ENCODE peak calls at places on chromosomes 4 and X, in nine cellular contexts. One of them, this sample, is unnamed.
A peak's percentile ranks its signal among the peaks of the same experiment; 100 is the strongest.

GRCh38 chr4:22235798-22236197 is 280.1 kb downstream of the ADGRA3 start:
- DNase-seq in IMR-90: no peak
- DNase-seq in CD8-positive, alpha-beta memory T cell: no peak
- DNase-seq in suprapubic skin: no peak
- DNase-seq in neural progenitor cell: peak; percentile 11
- DNase-seq in neuronal stem cell: no peak
- DNase-seq in aorta: no peak
- DNase-seq in GM23248: no peak
- DNase-seq in hepatocyte: no peak
- DNase-seq in this sample: no peak

GRCh38 chr4:54315561-54315960 is 86.5 kb downstream of the PDGFRA start:
- DNase-seq in neuronal stem cell: no peak
- DNase-seq in suprapubic skin: no peak
- DNase-seq in neural progenitor cell: no peak
- DNase-seq in GM23248: no peak
- DNase-seq in hepatocyte: no peak
- DNase-seq in CD8-positive, alpha-beta memory T cell: no peak
- DNase-seq in IMR-90: no peak
- DNase-seq in aorta: no peak
- DNase-seq in this sample: no peak

GRCh38 chr4:184267673-184268573 is 50.2 kb upstream of the ENPP6 start:
- DNase-seq in GM23248: peak; percentile 94
- DNase-seq in hepatocyte: peak; percentile 30
- DNase-seq in CD8-positive, alpha-beta memory T cell: peak; percentile 33
- DNase-seq in neuronal stem cell: no peak
- DNase-seq in aorta: no peak
- DNase-seq in neural progenitor cell: no peak
- DNase-seq in IMR-90: peak; percentile 97
- DNase-seq in suprapubic skin: no peak
- DNase-seq in this sample: peak; percentile 47

GRCh38 chr4:184534511-184535391 is 60.4 kb upstream of the IRF2 start:
- DNase-seq in neural progenitor cell: no peak
- DNase-seq in GM23248: peak; percentile 86
- DNase-seq in CD8-positive, alpha-beta memory T cell: no peak
- DNase-seq in IMR-90: peak; percentile 67
- DNase-seq in hepatocyte: peak; percentile 29
- DNase-seq in aorta: no peak
- DNase-seq in neuronal stem cell: no peak
- DNase-seq in suprapubic skin: no peak
- DNase-seq in this sample: no peak

GRCh38 chr4:87465739-87466366 is 43.5 kb downstream of the NUDT9 start:
- DNase-seq in GM23248: peak; percentile 70
- DNase-seq in IMR-90: peak; percentile 69
- DNase-seq in hepatocyte: peak; percentile 55
- DNase-seq in suprapubic skin: no peak
- DNase-seq in aorta: no peak
- DNase-seq in CD8-positive, alpha-beta memory T cell: no peak
- DNase-seq in neural progenitor cell: peak; percentile 47
- DNase-seq in neuronal stem cell: peak; percentile 17
- DNase-seq in this sample: no peak

GRCh38 chr4:74319506-74319905 is 11.2 kb downstream of the EPGN start:
- DNase-seq in suprapubic skin: no peak
- DNase-seq in aorta: no peak
- DNase-seq in IMR-90: peak; percentile 34
- DNase-seq in hepatocyte: no peak
- DNase-seq in CD8-positive, alpha-beta memory T cell: no peak
- DNase-seq in GM23248: no peak
- DNase-seq in neuronal stem cell: no peak
- DNase-seq in neural progenitor cell: no peak
- DNase-seq in this sample: no peak

GRCh38 chrX:19602866-19603620 is 87.7 kb upstream of the MAP3K15 start:
- DNase-seq in neural progenitor cell: no peak
- DNase-seq in neuronal stem cell: no peak
- DNase-seq in aorta: no peak
- DNase-seq in CD8-positive, alpha-beta memory T cell: no peak
- DNase-seq in GM23248: peak; percentile 88
- DNase-seq in hepatocyte: no peak
- DNase-seq in IMR-90: peak; percentile 82
- DNase-seq in suprapubic skin: no peak
- DNase-seq in this sample: no peak

GRCh38 chr4:187501731-187502130 is 493.8 kb upstream of the ZFP42 start:
- DNase-seq in neural progenitor cell: no peak
- DNase-seq in hepatocyte: no peak
- DNase-seq in suprapubic skin: no peak
- DNase-seq in CD8-positive, alpha-beta memory T cell: no peak
- DNase-seq in IMR-90: no peak
- DNase-seq in aorta: no peak
- DNase-seq in GM23248: no peak
- DNase-seq in neuronal stem cell: no peak
- DNase-seq in this sample: no peak

GRCh38 chr4:166482755-166483154 is 609.7 kb downstream of the TLL1 start:
- DNase-seq in hepatocyte: no peak
- DNase-seq in IMR-90: no peak
- DNase-seq in neuronal stem cell: no peak
- DNase-seq in aorta: no peak
- DNase-seq in GM23248: no peak
- DNase-seq in CD8-positive, alpha-beta memory T cell: no peak
- DNase-seq in neural progenitor cell: no peak
- DNase-seq in suprapubic skin: no peak
- DNase-seq in this sample: no peak

GRCh38 chrX:103586659-103587058 is 1.3 kb downstream of the TCEAL4 start:
- DNase-seq in neural progenitor cell: no peak
- DNase-seq in GM23248: no peak
- DNase-seq in neuronal stem cell: no peak
- DNase-seq in hepatocyte: no peak
- DNase-seq in IMR-90: no peak
- DNase-seq in suprapubic skin: no peak
- DNase-seq in CD8-positive, alpha-beta memory T cell: no peak
- DNase-seq in aorta: no peak
- DNase-seq in this sample: no peak
- H3K4me3 ChIP-seq in neural progenitor cell: peak overlapping the region; percentile 76
- H3K4me3 ChIP-seq in GM23248: peak overlapping the region; percentile 80
- H3K4me3 ChIP-seq in neuronal stem cell: peak overlapping the region; percentile 56
- H3K4me3 ChIP-seq in hepatocyte: no peak overlapping the region
- H3K4me3 ChIP-seq in IMR-90: peak overlapping the region; percentile 100
- H3K4me3 ChIP-seq in suprapubic skin: peak overlapping the region; percentile 69
- H3K4me3 ChIP-seq in CD8-positive, alpha-beta memory T cell: no peak overlapping the region
- H3K4me3 ChIP-seq in aorta: peak overlapping the region; percentile 35
- H3K4me3 ChIP-seq in this sample: peak overlapping the region; percentile 85

DNA sequence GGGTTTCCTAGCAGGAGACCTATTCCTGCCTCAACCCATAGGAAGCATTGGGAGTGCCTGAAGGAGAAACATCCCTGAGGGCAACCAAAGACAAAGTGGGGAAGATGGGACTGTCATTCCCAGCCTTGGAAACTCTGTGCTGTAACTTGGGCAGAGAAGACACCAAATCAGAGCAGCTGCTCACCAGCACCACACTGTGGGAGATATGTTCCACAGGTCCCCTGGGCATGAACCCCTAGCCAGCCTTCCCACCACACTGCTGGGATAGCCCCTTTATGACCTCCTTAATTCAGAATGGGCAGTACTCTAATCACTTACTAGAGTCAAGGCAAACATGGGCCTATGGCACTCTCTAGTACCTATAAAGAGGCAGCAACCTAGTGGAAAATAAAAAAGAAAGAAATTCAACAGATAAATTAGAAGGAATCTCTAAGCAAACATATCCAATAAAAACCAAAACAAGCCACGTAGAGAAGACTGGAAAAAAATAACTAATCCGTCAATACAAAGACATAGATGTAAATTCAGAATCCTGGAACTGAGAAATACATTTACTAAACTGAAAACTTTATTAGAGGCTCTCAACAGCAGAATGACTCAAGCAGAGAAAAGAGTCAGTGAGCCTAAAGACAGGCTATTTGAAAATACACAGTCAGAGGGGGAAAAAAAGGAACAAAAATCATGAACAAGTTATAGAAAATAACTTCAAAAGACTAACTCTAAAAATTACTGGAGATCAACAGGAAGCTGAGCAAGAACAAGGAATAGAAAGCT is 878.4 kb upstream of the FRG1 start:
- DNase-seq in hepatocyte: no peak
- DNase-seq in suprapubic skin: no peak
- DNase-seq in GM23248: no peak
- DNase-seq in IMR-90: no peak
- DNase-seq in CD8-positive, alpha-beta memory T cell: no peak
- DNase-seq in aorta: no peak
- DNase-seq in neuronal stem cell: no peak
- DNase-seq in neural progenitor cell: no peak
- DNase-seq in this sample: peak; percentile 58
- H3K4me3 ChIP-seq in hepatocyte: no peak overlapping the region
- H3K4me3 ChIP-seq in suprapubic skin: no peak overlapping the region
- H3K4me3 ChIP-seq in GM23248: no peak overlapping the region
- H3K4me3 ChIP-seq in IMR-90: no peak overlapping the region
- H3K4me3 ChIP-seq in CD8-positive, alpha-beta memory T cell: no peak overlapping the region
- H3K4me3 ChIP-seq in aorta: no peak overlapping the region
- H3K4me3 ChIP-seq in neuronal stem cell: no peak overlapping the region
- H3K4me3 ChIP-seq in neural progenitor cell: no peak overlapping the region
- H3K4me3 ChIP-seq in this sample: no peak overlapping the region

GRCh38 chrX:109841869-109842579 is 109.0 kb upstream of the ACSL4 start:
- DNase-seq in hepatocyte: no peak
- DNase-seq in neuronal stem cell: no peak
- DNase-seq in CD8-positive, alpha-beta memory T cell: no peak
- DNase-seq in neural progenitor cell: no peak
- DNase-seq in suprapubic skin: no peak
- DNase-seq in aorta: no peak
- DNase-seq in IMR-90: peak; percentile 64
- DNase-seq in GM23248: peak; percentile 41
- DNase-seq in this sample: no peak

GRCh38 chrX:109839694-109840358 is 106.8 kb upstream of the ACSL4 start:
- DNase-seq in CD8-positive, alpha-beta memory T cell: no peak
- DNase-seq in neuronal stem cell: no peak
- DNase-seq in GM23248: peak; percentile 25
- DNase-seq in IMR-90: no peak
- DNase-seq in suprapubic skin: peak; percentile 57
- DNase-seq in hepatocyte: peak; percentile 20
- DNase-seq in neural progenitor cell: peak; percentile 52
- DNase-seq in aorta: no peak
- DNase-seq in this sample: peak; percentile 77

GRCh38 chrX:109842611-109843010 is 109.6 kb upstream of the ACSL4 start:
- DNase-seq in neuronal stem cell: no peak
- DNase-seq in hepatocyte: no peak
- DNase-seq in IMR-90: no peak
- DNase-seq in neural progenitor cell: no peak
- DNase-seq in suprapubic skin: no peak
- DNase-seq in aorta: no peak
- DNase-seq in GM23248: no peak
- DNase-seq in CD8-positive, alpha-beta memory T cell: no peak
- DNase-seq in this sample: no peak

GRCh38 chrX:109841257-109841656 is 108.2 kb upstream of the ACSL4 start:
- DNase-seq in aorta: no peak
- DNase-seq in hepatocyte: no peak
- DNase-seq in neuronal stem cell: no peak
- DNase-seq in neural progenitor cell: no peak
- DNase-seq in CD8-positive, alpha-beta memory T cell: no peak
- DNase-seq in GM23248: no peak
- DNase-seq in suprapubic skin: no peak
- DNase-seq in IMR-90: no peak
- DNase-seq in this sample: no peak

GRCh38 chrX:109840585-109840984 is 107.5 kb upstream of the ACSL4 start:
- DNase-seq in aorta: no peak
- DNase-seq in CD8-positive, alpha-beta memory T cell: no peak
- DNase-seq in suprapubic skin: no peak
- DNase-seq in GM23248: peak; percentile 90
- DNase-seq in neural progenitor cell: no peak
- DNase-seq in neuronal stem cell: no peak
- DNase-seq in hepatocyte: peak; percentile 50
- DNase-seq in IMR-90: peak; percentile 95
- DNase-seq in this sample: no peak
- H3K4me3 ChIP-seq in aorta: no peak overlapping the region
- H3K4me3 ChIP-seq in CD8-positive, alpha-beta memory T cell: no peak overlapping the region
- H3K4me3 ChIP-seq in suprapubic skin: no peak overlapping the region
- H3K4me3 ChIP-seq in GM23248: no peak overlapping the region
- H3K4me3 ChIP-seq in neural progenitor cell: no peak overlapping the region
- H3K4me3 ChIP-seq in neuronal stem cell: no peak overlapping the region
- H3K4me3 ChIP-seq in hepatocyte: no peak overlapping the region
- H3K4me3 ChIP-seq in IMR-90: no peak overlapping the region
- H3K4me3 ChIP-seq in this sample: no peak overlapping the region

GRCh38 chrX:34875204-34875603 is 67.4 kb upstream of the FAM47B start:
- DNase-seq in suprapubic skin: no peak
- DNase-seq in CD8-positive, alpha-beta memory T cell: no peak
- DNase-seq in aorta: no peak
- DNase-seq in neuronal stem cell: no peak
- DNase-seq in hepatocyte: no peak
- DNase-seq in GM23248: peak; percentile 61
- DNase-seq in IMR-90: peak; percentile 75
- DNase-seq in neural progenitor cell: no peak
- DNase-seq in this sample: no peak

GRCh38 chrX:34874763-34875162 is 67.8 kb upstream of the FAM47B start:
- DNase-seq in CD8-positive, alpha-beta memory T cell: no peak
- DNase-seq in GM23248: no peak
- DNase-seq in neuronal stem cell: no peak
- DNase-seq in IMR-90: no peak
- DNase-seq in neural progenitor cell: no peak
- DNase-seq in suprapubic skin: no peak
- DNase-seq in aorta: no peak
- DNase-seq in hepatocyte: no peak
- DNase-seq in this sample: no peak

GRCh38 chrX:34868633-34869032 is 74.0 kb upstream of the FAM47B start:
- DNase-seq in CD8-positive, alpha-beta memory T cell: no peak
- DNase-seq in suprapubic skin: no peak
- DNase-seq in neuronal stem cell: no peak
- DNase-seq in aorta: no peak
- DNase-seq in hepatocyte: no peak
- DNase-seq in neural progenitor cell: no peak
- DNase-seq in GM23248: no peak
- DNase-seq in IMR-90: no peak
- DNase-seq in this sample: no peak

GRCh38 chrX:34877451-34877850 is 65.1 kb upstream of the FAM47B start:
- DNase-seq in neuronal stem cell: no peak
- DNase-seq in GM23248: peak; percentile 45
- DNase-seq in neural progenitor cell: no peak
- DNase-seq in IMR-90: peak; percentile 59
- DNase-seq in hepatocyte: no peak
- DNase-seq in suprapubic skin: no peak
- DNase-seq in aorta: no peak
- DNase-seq in CD8-positive, alpha-beta memory T cell: no peak
- DNase-seq in this sample: no peak

DNA sequence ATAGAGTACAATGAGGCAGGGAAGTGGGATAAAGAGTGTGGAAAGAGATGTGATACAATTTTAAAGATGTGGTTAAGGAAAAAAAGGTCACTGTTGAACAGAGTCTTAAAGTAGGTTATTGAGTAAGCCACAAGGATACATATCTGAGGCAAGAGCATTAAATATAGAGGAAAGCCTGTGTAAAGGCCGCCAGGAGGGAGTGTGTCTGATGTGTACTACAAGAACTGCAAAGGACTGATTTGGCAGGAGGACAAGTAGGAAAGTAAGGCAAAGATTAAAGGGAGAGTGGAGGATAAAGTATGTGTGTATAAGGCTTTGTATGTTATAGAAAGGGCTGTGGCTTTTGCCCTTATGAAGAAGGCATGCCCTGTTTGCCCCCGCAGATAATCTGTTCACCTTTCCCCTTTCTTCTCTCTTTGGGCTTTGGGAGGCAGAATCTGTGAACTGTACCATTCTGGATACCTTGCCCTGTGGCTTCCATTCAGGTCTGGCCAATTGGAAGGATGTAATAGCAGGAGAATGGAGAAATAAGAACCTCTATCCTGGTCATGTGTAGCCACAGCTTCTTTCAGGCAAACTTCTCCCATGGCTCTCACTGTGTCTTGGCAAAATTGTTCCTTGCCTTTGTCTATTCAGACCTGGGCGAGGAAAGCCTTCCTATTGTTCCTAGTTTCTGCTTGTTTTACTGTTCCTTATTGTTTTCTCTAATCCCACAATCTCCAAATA is 68.9 kb upstream of the FAM47B start:
- DNase-seq in hepatocyte: no peak
- DNase-seq in CD8-positive, alpha-beta memory T cell: no peak
- DNase-seq in IMR-90: peak; percentile 36
- DNase-seq in aorta: no peak
- DNase-seq in suprapubic skin: no peak
- DNase-seq in neuronal stem cell: no peak
- DNase-seq in GM23248: no peak
- DNase-seq in neural progenitor cell: peak; percentile 28
- DNase-seq in this sample: no peak
- H3K4me3 ChIP-seq in hepatocyte: no peak overlapping the region
- H3K4me3 ChIP-seq in CD8-positive, alpha-beta memory T cell: no peak overlapping the region
- H3K4me3 ChIP-seq in IMR-90: no peak overlapping the region
- H3K4me3 ChIP-seq in aorta: no peak overlapping the region
- H3K4me3 ChIP-seq in suprapubic skin: no peak overlapping the region
- H3K4me3 ChIP-seq in neuronal stem cell: no peak overlapping the region
- H3K4me3 ChIP-seq in GM23248: no peak overlapping the region
- H3K4me3 ChIP-seq in neural progenitor cell: no peak overlapping the region
- H3K4me3 ChIP-seq in this sample: no peak overlapping the region

This sample was measured in endodermal cell.